ENCODE peak calls at places on chromosomes 6 and 20, in four cellular contexts. R, W, U and L are unnamed samples.

GRCh38 chr20:38275815-38276550 is 15.4 kb upstream of the KIAA1755 start:
- DNase-seq in R (no peak), W (no peak), U (no peak), L (peak; percentile 10)

GRCh38 chr6:44250067-44250717 is 3.3 kb downstream of the HSP90AB1 start:
- DNase-seq in R (no peak), W (no peak), U (no peak), L (no peak)

GRCh38 chr6:90021701-90022100 is 127.4 kb downstream of the GJA10 start:
- DNase-seq in R (no peak), W (no peak), U (no peak), L (no peak)

GRCh38 chr20:17320456-17320855 is 93.6 kb downstream of the PCSK2 start:
- DNase-seq in R (no peak), W (no peak), U (no peak), L (no peak)

GRCh38 chr20:18190466-18191233 is 53.0 kb downstream of the KAT14 start:
- DNase-seq in R (no peak), W (no peak), U (no peak), L (no peak)

GRCh38 chr20:8790442-8791074 is 278.3 kb upstream of the PLCB4 start:
- DNase-seq in R (peak; percentile 61), W (no peak), U (no peak), L (peak; percentile 35)

GRCh38 chr20:63518946-63519764 is 1.4 kb upstream of the PPDPF start:
- DNase-seq in R (no peak), W (peak; percentile 52), U (peak; percentile 44), L (no peak)

GRCh38 chr6:116847234-116847633 is 18.4 kb upstream of the GPRC6A start:
- DNase-seq in R (peak; percentile 54), W (no peak), U (no peak), L (peak; percentile 30)

GRCh38 chr6:15408008-15408407 is 162.1 kb downstream of the JARID2 start:
- DNase-seq in R (no peak), W (no peak), U (no peak), L (no peak)

GRCh38 chr6:34273242-34273805 is 24.5 kb upstream of the SMIM29 start:
- DNase-seq in R (no peak), W (peak; percentile 60), U (no peak), L (no peak)

GRCh38 chr6:129981598-129981997 is 36.8 kb upstream of the L3MBTL3 start:
- DNase-seq in R (no peak), W (no peak), U (no peak), L (no peak)

GRCh38 chr6:13614126-13614925 is 809 bp upstream of the NOL7 start:
- DNase-seq in R (peak; percentile 69), W (peak; percentile 71), U (peak; percentile 75), L (peak; percentile 67)

GRCh38 chr6:75526502-75527127 is 33.0 kb upstream of the FILIP1 start:
- DNase-seq in R (peak; percentile 84), W (no peak), U (no peak), L (peak; percentile 79)

GRCh38 chr20:38673731-38674177 is 50.5 kb upstream of the SLC32A1 start:
- DNase-seq in R (peak; percentile 41), W (no peak), U (no peak), L (peak; percentile 3)

GRCh38 chr20:47125553-47126373 is 230.7 kb downstream of the ZMYND8 start:
- DNase-seq in R (no peak), W (no peak), U (no peak), L (peak; percentile 6)

GRCh38 chr6:28060381-28060780 is 20.0 kb upstream of the ZNF165 start:
- DNase-seq in R (no peak), W (no peak), U (no peak), L (no peak)

GRCh38 chr6:5135783-5136376 is 50.7 kb downstream of the PPP1R3G start:
- DNase-seq in R (no peak), W (no peak), U (no peak), L (peak; percentile 75)

GRCh38 chr6:23621026-23621425 is 505.0 kb upstream of the NRSN1 start:
- DNase-seq in R (no peak), W (no peak), U (no peak), L (no peak)

GRCh38 chr6:138817799-138818198 is 21.9 kb downstream of the ECT2L start:
- DNase-seq in R (peak; percentile 88), W (peak; percentile 79), U (peak; percentile 78), L (no peak)

GRCh38 chr6:145224450-145224849 is 510.9 kb downstream of the EPM2A start:
- DNase-seq in R (no peak), W (no peak), U (no peak), L (no peak)

GRCh38 chr20:12028771-12029170 is 111.1 kb downstream of the BTBD3 start:
- DNase-seq in R (no peak), W (no peak), U (no peak), L (no peak)

DNA sequence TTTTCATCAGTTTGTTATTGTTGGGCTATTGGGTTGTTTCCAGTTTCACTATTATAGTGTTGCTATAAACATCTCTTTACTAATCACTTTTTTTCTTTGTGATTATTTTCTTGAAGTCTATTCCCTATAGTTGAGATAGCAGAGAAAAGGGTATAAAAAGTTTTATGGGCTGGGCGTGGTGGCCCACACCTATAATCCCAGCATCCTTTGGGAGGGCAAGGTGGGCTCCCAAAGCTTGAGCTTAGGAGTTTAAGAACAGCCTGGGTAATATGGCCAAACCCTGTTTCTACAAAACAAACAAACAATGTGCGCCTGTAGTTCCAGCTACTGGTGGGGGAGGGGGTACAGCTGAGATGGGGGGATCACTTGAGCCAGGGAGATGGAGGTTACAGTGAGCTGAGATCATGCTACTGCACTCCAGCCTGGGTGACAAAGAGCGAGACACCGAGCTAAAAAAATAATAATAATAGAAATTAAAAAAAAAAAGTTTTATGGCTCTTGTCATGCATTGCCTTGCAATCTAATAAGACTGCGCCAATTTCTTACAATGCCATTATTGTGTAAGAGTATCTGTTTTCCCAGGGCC is 3.8 kb downstream of the ACSS2 start:
- DNase-seq in R (no peak), W (no peak), U (peak; percentile 54), L (no peak)
- H3K4me1 ChIP-seq in R (no peaks in the 10 kb centered on the region), W (peaks cover 27% of the 10 kb centered on the region), U (peaks cover 11% of the 10 kb centered on the region), L (peaks cover 12% of the 10 kb centered on the region)

GRCh38 chr20:33816191-33816590 is 5.0 kb downstream of the CHMP4B start:
- DNase-seq in R (no peak), W (no peak), U (no peak), L (no peak)
- H3K4me1 ChIP-seq in R (peaks cover 35% of the 10 kb centered on the region), W (peaks cover 77% of the 10 kb centered on the region), U (peaks cover 50% of the 10 kb centered on the region), L (no peaks in the 10 kb centered on the region)

DNA sequence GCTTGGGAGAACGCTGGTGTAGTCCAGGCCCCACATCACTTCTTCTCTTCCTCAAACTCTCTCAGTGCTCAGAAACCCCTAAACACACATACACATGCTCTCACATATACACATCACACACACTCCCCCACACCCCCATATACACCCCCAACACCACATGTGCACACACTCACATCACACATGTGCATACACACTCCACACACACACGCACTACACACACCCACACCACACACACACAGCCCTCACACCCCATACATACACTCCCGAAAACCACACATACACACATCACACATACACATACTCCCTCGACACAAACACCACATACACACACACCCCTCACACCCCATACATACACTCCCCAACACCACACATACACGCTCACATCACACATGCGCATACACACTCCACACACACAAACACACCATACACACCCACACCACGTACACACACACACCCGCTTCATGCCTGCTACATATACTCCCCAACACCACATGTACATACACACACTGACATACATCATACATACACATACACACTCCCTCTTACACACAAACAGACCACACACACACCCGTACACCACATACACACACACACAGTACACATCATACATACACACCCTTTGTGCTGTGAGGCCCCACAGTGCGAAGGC is 110.3 kb upstream of the TMEM170B start:
- DNase-seq in R (no peak), W (no peak), U (no peak), L (no peak)
- H3K4me1 ChIP-seq in R (peaks cover 19% of the 10 kb centered on the region), W (peaks cover 82% of the 10 kb centered on the region), U (peaks cover 16% of the 10 kb centered on the region), L (peaks cover 32% of the 10 kb centered on the region)

GRCh38 chr6:143959865-143960264 is 48.2 kb downstream of the PLAGL1 start:
- DNase-seq in R (no peak), W (no peak), U (no peak), L (no peak)

GRCh38 chr6:143964667-143965066 is 43.4 kb downstream of the PLAGL1 start:
- DNase-seq in R (peak; percentile 57), W (no peak), U (no peak), L (no peak)

GRCh38 chr6:143963158-143963919 is 44.7 kb downstream of the PLAGL1 start:
- DNase-seq in R (no peak), W (no peak), U (no peak), L (no peak)

GRCh38 chr6:143962644-143962929 is 45.5 kb downstream of the PLAGL1 start:
- DNase-seq in R (peak; percentile 52), W (no peak), U (no peak), L (peak; percentile 44)

GRCh38 chr6:143961868-143962643 is 46.0 kb downstream of the PLAGL1 start:
- DNase-seq in R (no peak), W (no peak), U (no peak), L (peak; percentile 54)
- H3K4me1 ChIP-seq in R (peaks cover 35% of the 10 kb centered on the region), W (peaks cover 30% of the 10 kb centered on the region), U (no peaks in the 10 kb centered on the region), L (peaks cover 26% of the 10 kb centered on the region)

GRCh38 chr6:41935190-41935569 is 6.4 kb downstream of the CCND3 start:
- DNase-seq in R (no peak), W (no peak), U (no peak), L (peak; percentile 2)
- H3K4me1 ChIP-seq in R (peaks cover 23% of the 10 kb centered on the region), W (peaks cover 59% of the 10 kb centered on the region), U (peaks cover 18% of the 10 kb centered on the region), L (peaks cover 12% of the 10 kb centered on the region)

DNA sequence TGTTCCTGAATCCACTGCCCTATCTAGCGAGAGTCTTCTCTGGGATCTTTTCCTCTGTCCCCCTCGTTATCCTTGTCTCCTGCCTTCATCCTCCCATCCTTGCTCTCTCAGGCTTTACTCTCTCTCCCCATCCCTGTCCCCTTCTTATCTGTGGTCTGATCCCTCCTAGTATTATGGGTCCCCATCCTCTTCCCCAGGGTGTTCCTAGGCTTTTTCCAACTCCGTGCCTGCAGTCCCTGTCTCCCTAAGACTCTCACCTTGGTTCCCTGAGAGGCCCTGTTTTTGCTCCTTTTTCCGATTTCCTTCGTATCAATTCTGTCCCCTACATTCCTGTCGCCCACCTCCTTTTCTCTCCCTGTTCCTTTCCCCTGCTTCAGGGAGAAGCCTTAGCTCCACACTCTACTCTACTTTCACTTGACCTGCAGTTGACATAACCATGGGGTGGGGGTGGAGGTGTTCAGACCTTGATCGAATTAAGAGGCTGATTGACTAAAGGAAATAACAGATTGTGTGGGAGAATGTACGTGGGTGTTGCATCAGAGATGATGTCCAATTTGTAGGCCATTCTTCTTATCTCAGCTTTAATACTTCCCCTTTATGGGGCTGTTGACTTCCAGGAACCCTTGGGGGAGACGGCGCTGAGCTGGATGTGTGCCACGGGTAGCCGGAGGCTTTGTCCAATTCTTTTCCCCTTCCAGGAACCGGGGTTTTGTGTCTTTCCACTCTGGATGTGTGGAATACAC is 905 bp downstream of the PPARD start:
- DNase-seq in R (no peak), W (peak; percentile 73), U (peak; percentile 52), L (peak; percentile 7)
- H3K4me1 ChIP-seq in R (peaks cover 11% of the 10 kb centered on the region), W (peaks cover 26% of the 10 kb centered on the region), U (peaks cover 24% of the 10 kb centered on the region), L (peaks cover 5% of the 10 kb centered on the region)

GRCh38 chr6:71395731-71396409 is 107.3 kb downstream of the OGFRL1 start:
- DNase-seq in R (no peak), W (no peak), U (no peak), L (no peak)
- H3K4me1 ChIP-seq in R (peaks cover 16% of the 10 kb centered on the region), W (peaks cover 65% of the 10 kb centered on the region), U (no peaks in the 10 kb centered on the region), L (no peaks in the 10 kb centered on the region)

DNA sequence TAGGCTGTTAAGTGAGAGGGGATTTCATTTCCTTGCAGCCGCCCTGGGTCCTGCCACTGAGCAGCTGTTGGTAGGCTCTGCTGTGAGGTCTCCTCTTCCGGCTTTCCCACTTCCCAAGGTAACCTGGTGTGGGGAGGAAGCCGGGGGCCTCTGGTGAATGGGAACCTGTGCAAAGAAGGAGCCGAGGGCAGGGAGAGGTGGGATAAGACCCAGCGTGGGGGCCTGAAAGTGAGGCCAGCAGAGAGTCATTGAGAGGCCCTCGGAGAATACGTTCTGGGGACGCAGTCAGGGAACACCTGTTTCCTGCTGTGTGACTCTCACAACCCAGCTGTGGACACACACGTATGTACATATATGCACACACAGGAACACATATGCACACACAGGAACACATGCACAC is 100.6 kb downstream of the CDH26 start:
- DNase-seq in R (no peak), W (no peak), U (no peak), L (no peak)
- H3K4me1 ChIP-seq in R (peaks cover 22% of the 10 kb centered on the region), W (peaks cover 43% of the 10 kb centered on the region), U (no peaks in the 10 kb centered on the region), L (no peaks in the 10 kb centered on the region)